ENCODE peak calls at places on chromosomes 4 and X, in four cellular contexts. O is H9, I is A549, B is suprapubic skin. Y is an unnamed sample.

GRCh38 chrX:124023838-124024238 is 62.3 kb downstream of the STAG2 start:
- DNase-seq in O (no peak), B (no peak), I (peak), Y (no peak)

GRCh38 chrX:153633607-153634180 is 13.3 kb upstream of the DUSP9 start:
- DNase-seq in B (no peak), O (no peak), I (no peak), Y (no peak)

GRCh38 chr4:130703211-130703920 is 1607.4 kb downstream of the C4orf33 start:
- DNase-seq in I (no peak), B (no peak), O (no peak), Y (no peak)

GRCh38 chr4:139401368-139401767 is 52.6 kb upstream of the RAB33B start:
- DNase-seq in B (no peak), I (no peak), O (no peak), Y (no peak)

GRCh38 chr4:7151668-7152227 is 40.6 kb upstream of the SORCS2 start:
- DNase-seq in I (no peak), O (no peak), B (no peak), Y (no peak)

GRCh38 chrX:13472975-13473665 is 96.3 kb upstream of the EGFL6 start:
- DNase-seq in I (no peak), O (no peak), B (no peak), Y (no peak)

GRCh38 chr4:142875117-142875516 is 29.0 kb upstream of the INPP4B start:
- DNase-seq in B (no peak), O (peak), I (peak), Y (no peak)

GRCh38 chr4:152100378-152101201 is 339.8 kb upstream of the GATB start:
- DNase-seq in B (no peak), I (no peak), O (no peak), Y (peak)

GRCh38 chr4:70544279-70544870 is 26.0 kb downstream of the AMTN start:
- DNase-seq in O (no peak), I (no peak), B (no peak), Y (no peak)

GRCh38 chr4:4333265-4333706 is 43.2 kb downstream of the ZBTB49 start:
- DNase-seq in I (no peak), O (no peak), B (no peak), Y (no peak)

GRCh38 chr4:99945718-99946345 is 586 bp downstream of the DNAJB14 start:
- DNase-seq in O (no peak), I (peak), B (no peak), Y (peak)

GRCh38 chrX:45710081-45710801 is 509.6 kb upstream of the DIPK2B start:
- DNase-seq in B (no peak), O (no peak), I (peak), Y (no peak)

GRCh38 chrX:49053223-49054072 is 5.4 kb upstream of the CCDC120 start:
- DNase-seq in B (no peak), O (peak), I (peak), Y (no peak)

GRCh38 chr4:185656467-185656890 is 121.2 kb upstream of the PDLIM3 start:
- DNase-seq in B (no peak), O (peak), I (no peak), Y (peak)

GRCh38 chr4:168183717-168184571 is 91.6 kb downstream of the ANXA10 start:
- DNase-seq in B (no peak), O (no peak), I (peak), Y (no peak)

GRCh38 chrX:47129879-47130358 is 14.6 kb downstream of the NDUFB11 start:
- DNase-seq in B (no peak), I (no peak), O (no peak), Y (no peak)

GRCh38 chr4:48787031-48787430 is 7.0 kb upstream of the FRYL start:
- DNase-seq in B (no peak), O (no peak), I (no peak), Y (no peak)

GRCh38 chr4:125022855-125023501 is 291.8 kb upstream of the FAT4 start:
- DNase-seq in B (no peak), I (no peak), O (no peak), Y (no peak)

GRCh38 chr4:186536285-186536684 is 19.1 kb downstream of the MTNR1A start:
- DNase-seq in O (peak), B (no peak), I (peak), Y (no peak)

GRCh38 chr4:123866796-123867195 is 470.2 kb downstream of the SPRY1 start:
- DNase-seq in B (no peak), I (no peak), O (no peak), Y (no peak)

DNA sequence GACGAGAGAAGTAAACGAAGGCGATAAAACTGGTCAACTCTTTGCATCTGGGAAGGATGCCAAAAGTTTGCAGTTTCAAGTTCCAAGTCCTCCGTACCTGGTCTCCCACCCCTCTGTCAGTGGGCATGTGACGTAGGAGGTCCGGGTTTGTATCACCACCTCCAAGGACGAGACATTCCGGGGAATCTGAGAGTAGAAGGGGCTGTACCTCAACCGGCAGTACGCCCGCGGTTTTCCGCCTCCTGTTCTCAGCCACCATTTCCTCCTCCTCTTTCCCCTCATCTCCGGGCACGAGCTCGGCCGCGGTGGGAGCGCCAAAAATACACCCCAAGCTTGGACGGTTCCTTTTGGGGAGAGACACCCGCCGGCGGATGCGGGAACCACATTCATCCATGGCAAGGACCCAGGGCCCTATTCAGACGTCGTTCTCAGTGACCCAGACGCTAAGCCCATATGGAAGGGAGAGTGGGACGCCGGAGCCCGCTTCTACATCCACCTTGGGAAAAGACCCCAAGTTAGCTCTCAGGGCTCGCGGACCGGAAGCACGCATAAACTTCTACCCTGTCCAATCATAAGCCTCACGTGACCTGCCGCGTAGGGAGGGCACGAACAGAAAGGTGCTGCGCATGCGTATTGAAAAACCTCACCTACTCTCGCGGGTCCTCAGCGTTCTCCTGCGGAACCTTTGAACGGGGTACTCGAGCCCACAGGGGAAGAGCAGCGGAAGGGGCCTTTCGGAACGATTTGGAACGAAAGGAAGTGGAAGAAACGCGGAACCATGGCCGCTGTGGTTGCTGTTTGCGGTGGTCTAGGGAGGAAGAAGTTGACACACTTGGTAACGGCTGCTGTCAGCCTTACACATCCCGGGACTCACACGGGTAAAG is at the start of the genes HELQ and MRPS18C:
- DNase-seq in O (peak), I (peak), B (peak), Y (peak)
- TF ChIP-seq CTCF in O (peak), I (no peak), B (no peak), Y (no peak)

DNA sequence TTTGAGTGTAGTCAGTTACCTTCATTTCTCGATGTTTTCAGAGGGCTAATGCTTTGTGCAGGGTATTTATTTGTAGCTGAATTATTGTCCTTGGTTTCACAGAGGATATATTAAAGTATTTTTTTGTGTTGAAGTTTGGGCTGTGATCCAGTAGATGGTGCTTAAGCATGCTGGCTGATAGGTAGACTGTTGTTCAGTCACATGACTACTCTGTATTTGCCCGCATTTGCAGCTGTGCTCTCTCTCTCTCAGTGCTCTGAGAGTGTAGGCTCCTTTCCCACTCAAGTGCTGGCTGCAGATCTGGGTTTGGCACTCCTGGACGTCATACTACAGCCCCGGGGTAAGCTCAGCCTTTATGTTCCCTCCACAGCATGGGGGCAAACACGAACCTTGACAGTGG is 21.7 kb downstream of the RAB40AL start:
- DNase-seq in O (no peak), B (no peak), I (no peak), Y (no peak)
- TF ChIP-seq CTCF in O (no peak), B (no peak), I (no peak), Y (no peak)

GRCh38 chrX:103774070-103774642 is 2.5 kb upstream of the PLP1 start:
- DNase-seq in I (peak), O (peak), B (no peak), Y (no peak)
- TF ChIP-seq CTCF in I (peak), O (no peak), B (peak), Y (no peak)

GRCh38 chr4:86919824-86920223 is 15.0 kb upstream of the AFF1 start:
- DNase-seq in B (no peak), O (no peak), I (no peak), Y (no peak)

GRCh38 chr4:86917212-86918039 is 17.4 kb upstream of the AFF1 start:
- DNase-seq in B (no peak), I (no peak), O (no peak), Y (peak)

GRCh38 chr4:86916392-86916791 is 18.4 kb upstream of the AFF1 start:
- DNase-seq in O (no peak), I (no peak), B (no peak), Y (peak)

GRCh38 chr4:86921608-86922252 is 13.1 kb upstream of the AFF1 start:
- DNase-seq in B (no peak), O (no peak), I (no peak), Y (no peak)

GRCh38 chr4:86918539-86919072 is 16.2 kb upstream of the AFF1 start:
- DNase-seq in B (no peak), I (peak), O (no peak), Y (no peak)
- TF ChIP-seq CTCF in B (no peak), I (no peak), O (no peak), Y (no peak)

GRCh38 chr4:996030-996993 is 3.1 kb upstream of the SLC26A1 start:
- DNase-seq in I (no peak), O (no peak), B (no peak), Y (no peak)
- TF ChIP-seq CTCF in I (no peak), O (no peak), B (no peak), Y (no peak)

Y was measured in coronary artery.